ENCODE peak calls at places on chromosomes 1 and 21, in ten cellular contexts. T is lower lobe of right lung; A is mammary epithelial cell; G is GM20000; O is CD8-positive, alpha-beta T cell; R is esophagus squamous epithelium; V is IMR-90; B is epithelial cell of esophagus; C is upper lobe of left lung; E is MM.1S. J is an unnamed sample.

GRCh38 chr21:39662411-39662953 is 49.7 kb downstream of the B3GALT5 start:
- DNase-seq in T (no peak), A (no peak), G (no peak), O (no peak), R (no peak), V (no peak), B (no peak), C (no peak), E (peak), J (no peak)

GRCh38 chr1:162219461-162219860 is 150.0 kb downstream of the NOS1AP start:
- DNase-seq in T (no peak), A (no peak), G (no peak), O (no peak), R (no peak), V (no peak), B (no peak), C (no peak), E (no peak), J (no peak)

GRCh38 chr1:1185101-1185765 is 11.6 kb downstream of the TTLL10 start:
- DNase-seq in T (peak), A (no peak), G (no peak), O (no peak), R (no peak), V (no peak), B (no peak), C (peak), E (no peak), J (no peak)

GRCh38 chr1:39572379-39573096 is 4.1 kb downstream of the PABPC4 start:
- DNase-seq in T (no peak), A (no peak), G (no peak), O (no peak), R (no peak), V (no peak), B (no peak), C (no peak), E (no peak), J (no peak)

GRCh38 chr1:116268211-116268610 is 104.8 kb upstream of the ATP1A1 start:
- DNase-seq in T (peak), A (peak), G (no peak), O (no peak), R (no peak), V (no peak), B (peak), C (no peak), E (peak), J (no peak)

GRCh38 chr1:10796029-10796944 is at the start of gene CASZ1:
- DNase-seq in T (peak), A (peak), G (peak), O (no peak), R (no peak), V (peak), B (peak), C (peak), E (no peak), J (peak)

GRCh38 chr1:21834094-21834493 is 22.0 kb downstream of the LDLRAD2 start:
- DNase-seq in T (no peak), A (no peak), G (no peak), O (no peak), R (no peak), V (no peak), B (peak), C (no peak), E (no peak), J (no peak)

GRCh38 chr1:220189750-220190347 is 82.4 kb downstream of the RAB3GAP2 start:
- DNase-seq in T (no peak), A (peak), G (peak), O (no peak), R (no peak), V (peak), B (peak), C (no peak), E (peak), J (no peak)

GRCh38 chr1:78716186-78716585 is 66.6 kb downstream of the IFI44 start:
- DNase-seq in T (no peak), A (no peak), G (no peak), O (no peak), R (no peak), V (peak), B (no peak), C (no peak), E (no peak), J (peak)

GRCh38 chr1:46285730-46286477 is 17.5 kb downstream of the LRRC41 start:
- DNase-seq in T (no peak), A (no peak), G (no peak), O (peak), R (no peak), V (no peak), B (no peak), C (peak), E (no peak), J (no peak)

GRCh38 chr1:228978486-228979324 is 243.4 kb downstream of the RHOU start:
- DNase-seq in T (no peak), A (no peak), G (no peak), O (no peak), R (no peak), V (no peak), B (no peak), C (no peak), E (no peak), J (no peak)

GRCh38 chr1:109351457-109351856 is 44.6 kb upstream of the MYBPHL start:
- DNase-seq in T (no peak), A (no peak), G (no peak), O (no peak), R (no peak), V (no peak), B (no peak), C (no peak), E (no peak), J (no peak)

GRCh38 chr1:59442492-59442891 is 145.6 kb downstream of the FGGY start:
- DNase-seq in T (no peak), A (no peak), G (no peak), O (no peak), R (no peak), V (no peak), B (no peak), C (no peak), E (no peak), J (no peak)

GRCh38 chr1:64469614-64469976 is 334 bp upstream of the CACHD1 start:
- DNase-seq in T (no peak), A (peak), G (no peak), O (no peak), R (no peak), V (no peak), B (peak), C (no peak), E (no peak), J (no peak)

GRCh38 chr21:25039461-25040380 is 567.6 kb downstream of the MRPL39 start:
- DNase-seq in T (no peak), A (no peak), G (peak), O (no peak), R (no peak), V (peak), B (no peak), C (no peak), E (peak), J (peak)
- TF ChIP-seq CTCF in T (no peak), A (no peak), G (no peak), O (no peak), R (no peak), V (peak), B (no peak), C (no peak), E (peak), J (peak)

GRCh38 chr1:205913451-205914204 is 29.6 kb downstream of the SLC26A9 start:
- DNase-seq in T (peak), A (no peak), G (no peak), O (no peak), R (no peak), V (no peak), B (peak), C (no peak), E (no peak), J (no peak)

GRCh38 chr1:205907794-205908193 is 35.5 kb downstream of the SLC26A9 start:
- DNase-seq in T (no peak), A (peak), G (no peak), O (no peak), R (no peak), V (peak), B (peak), C (no peak), E (no peak), J (peak)
- TF ChIP-seq CTCF in T (peak), A (peak), G (no peak), O (no peak), R (peak), V (peak), B (peak), C (no peak), E (peak), J (peak)

GRCh38 chr1:168709407-168709891 is 19.6 kb downstream of the DPT start:
- DNase-seq in T (no peak), A (peak), G (no peak), O (no peak), R (no peak), V (peak), B (peak), C (no peak), E (no peak), J (peak)
- TF ChIP-seq CTCF in T (no peak), A (no peak), G (no peak), O (no peak), R (no peak), V (no peak), B (no peak), C (no peak), E (no peak), J (no peak)

GRCh38 chr1:217333939-217334338 is 297.0 kb downstream of the GPATCH2 start:
- DNase-seq in T (no peak), A (peak), G (peak), O (no peak), R (no peak), V (peak), B (peak), C (no peak), E (peak), J (peak)
- TF ChIP-seq CTCF in T (peak), A (peak), G (peak), O (no peak), R (peak), V (peak), B (peak), C (no peak), E (peak), J (peak)